ENCODE peak calls at places on chromosomes 2 and 18, in four cellular contexts. V is SK-N-SH, M is HepG2, P is K562. T is an unnamed sample.

GRCh38 chr18:2547477-2548087 is 23.7 kb downstream of the METTL4 start:
- DNase-seq in V (peak; percentile 46), M (peak; percentile 20), P (peak; percentile 69), T (no peak)

GRCh38 chr2:131030478-131030971 is 62.7 kb downstream of the FAM168B start:
- DNase-seq in V (peak; percentile 80), M (no peak), P (no peak), T (no peak)

GRCh38 chr2:227221120-227221519 is 56.7 kb downstream of the COL4A3 start:
- DNase-seq in V (no peak), M (no peak), P (no peak), T (no peak)

GRCh38 chr2:176527141-176527901 is 258.1 kb downstream of the MTX2 start:
- DNase-seq in V (no peak), M (no peak), P (no peak), T (no peak)

GRCh38 chr2:201228912-201229290 is 31.4 kb upstream of the CASP8 start:
- DNase-seq in V (no peak), M (no peak), P (peak; percentile 44), T (no peak)

GRCh38 chr2:46150445-46150970 is 146.7 kb upstream of the EPAS1 start:
- DNase-seq in V (no peak), M (no peak), P (no peak), T (no peak)

GRCh38 chr2:176093145-176093888 is 796 bp downstream of the HOXD13 start:
- DNase-seq in V (peak; percentile 73), M (no peak), P (no peak), T (no peak)

GRCh38 chr18:79420033-79420745 is 24.5 kb downstream of the NFATC1 start:
- DNase-seq in V (no peak), M (no peak), P (no peak), T (no peak)

GRCh38 chr2:226427538-226428307 is 371.9 kb downstream of the IRS1 start:
- DNase-seq in V (peak; percentile 1), M (peak; percentile 20), P (no peak), T (no peak)

GRCh38 chr2:59276033-59276432 is 1034.9 kb upstream of the FANCL start:
- DNase-seq in V (no peak), M (no peak), P (peak; percentile 15), T (peak; percentile 65)

GRCh38 chr2:207825958-207826330 is 56.2 kb upstream of the FZD5 start:
- DNase-seq in V (no peak), M (no peak), P (no peak), T (no peak)

GRCh38 chr18:63309422-63309821 is 10.1 kb downstream of the BCL2 start:
- DNase-seq in V (no peak), M (no peak), P (no peak), T (no peak)

GRCh38 chr2:46118656-46119338 is 178.4 kb upstream of the EPAS1 start:
- DNase-seq in V (no peak), M (no peak), P (no peak), T (no peak)

GRCh38 chr2:62303818-62304217 is 107.9 kb downstream of the B3GNT2 start:
- DNase-seq in V (no peak), M (no peak), P (no peak), T (no peak)

GRCh38 chr2:27428978-27429541 is 629 bp downstream of the NRBP1 start:
- DNase-seq in V (peak; percentile 98), M (peak; percentile 83), P (peak; percentile 92), T (no peak)

GRCh38 chr2:62485780-62486765 is 19.9 kb downstream of the TMEM17 start:
- DNase-seq in V (no peak), M (peak; percentile 71), P (no peak), T (no peak)

GRCh38 chr2:203567786-203568185 is 32.7 kb upstream of the RAPH1 start:
- DNase-seq in V (no peak), M (no peak), P (no peak), T (no peak)

GRCh38 chr2:239277401-239278085 is 123.3 kb downstream of the HDAC4 start:
- DNase-seq in V (no peak), M (no peak), P (no peak), T (no peak)

GRCh38 chr2:179096090-179096489 is 46.2 kb upstream of the CCDC141 start:
- DNase-seq in V (no peak), M (no peak), P (no peak), T (no peak)
- TF ChIP-seq EP300 in V (no peak), M (no peak), P (no peak), T (no peak)

GRCh38 chr2:204871246-204871953 is 326.1 kb downstream of the PARD3B start:
- DNase-seq in V (peak; percentile 23), M (peak; percentile 16), P (peak; percentile 16), T (no peak)
- TF ChIP-seq YY1 in V (no peak), M (no peak), P (no peak), T (no peak)

DNA sequence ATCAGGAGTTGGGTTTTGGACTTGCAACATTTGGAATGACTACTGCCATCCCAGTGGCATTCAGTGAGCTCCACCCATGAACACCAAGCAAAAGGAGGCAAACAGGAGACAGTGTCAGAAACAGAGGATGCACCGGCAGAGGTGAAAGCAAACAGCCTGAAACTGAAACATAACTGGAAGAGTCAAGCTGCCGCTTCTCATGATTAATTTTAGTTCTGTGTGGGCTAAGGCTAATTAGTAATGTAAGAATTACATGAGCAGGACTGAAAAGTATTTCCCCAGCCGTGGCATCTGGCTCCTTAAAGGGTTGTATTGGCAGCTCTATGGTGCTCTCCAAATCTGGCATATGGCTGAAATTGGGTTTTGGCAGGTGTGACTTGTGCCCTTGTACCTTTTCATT is 1108.1 kb downstream of the TSN start:
- DNase-seq in V (no peak), M (no peak), P (no peak), T (no peak)
- TF ChIP-seq EP300 in V (no peak), M (no peak), P (no peak), T (no peak)

GRCh38 chr2:12087175-12087574 is 340.7 kb downstream of the LPIN1 start:
- DNase-seq in V (no peak), M (no peak), P (no peak), T (no peak)
- TF ChIP-seq YY1 in V (no peak), M (no peak), P (no peak), T (no peak)

DNA sequence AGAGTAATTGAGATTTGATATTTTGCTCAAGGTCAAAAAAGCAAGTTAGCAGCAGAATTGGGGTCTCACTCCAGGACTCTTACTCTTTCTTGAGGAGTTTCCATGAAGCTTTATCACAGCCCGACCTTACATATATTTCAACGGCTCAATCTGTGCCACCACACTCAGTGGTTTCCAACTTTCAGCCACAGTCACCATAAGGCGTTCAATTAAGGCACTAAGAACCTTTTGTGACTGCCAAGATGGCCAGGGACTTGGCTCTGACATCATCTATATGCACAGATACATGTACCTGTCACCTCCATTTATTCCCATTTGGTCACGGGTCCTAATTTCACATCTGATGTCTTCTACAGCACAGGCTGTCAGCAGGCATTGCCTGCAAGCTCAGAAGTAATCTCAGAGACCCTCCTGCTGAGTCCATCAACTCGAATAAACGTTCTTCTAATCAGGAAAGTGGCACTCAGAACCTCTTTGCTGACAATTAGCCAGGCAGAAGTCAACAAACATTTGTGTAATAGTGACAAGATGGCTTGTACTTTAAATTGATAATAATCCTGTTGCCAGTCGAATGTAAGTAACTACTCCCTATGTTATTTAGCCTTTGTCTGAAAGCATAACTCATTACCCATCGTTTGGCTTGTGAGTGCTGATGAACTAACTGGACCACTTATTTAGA is 16.1 kb downstream of the DYTN start:
- DNase-seq in V (no peak), M (no peak), P (no peak), T (no peak)
- TF ChIP-seq EP300 in V (no peak), M (no peak), P (no peak), T (no peak)

DNA sequence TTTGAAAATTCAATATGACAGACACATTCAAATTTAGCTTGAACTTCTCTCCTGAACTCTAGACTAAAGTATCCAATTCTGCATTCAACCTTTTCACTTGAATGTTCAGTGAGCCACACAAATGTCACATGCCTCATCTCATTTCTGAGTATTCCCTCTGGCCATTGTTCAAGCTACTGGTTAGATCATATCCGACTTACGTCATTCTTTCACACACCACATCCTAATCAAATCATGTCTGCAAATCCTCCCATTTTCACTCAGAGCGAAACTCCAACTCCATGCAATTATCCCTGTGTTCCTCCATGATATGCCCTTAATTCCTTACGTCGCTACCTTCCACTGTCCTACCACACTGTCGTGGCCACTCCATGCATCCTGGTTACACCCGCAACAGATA is 425.1 kb downstream of the CBLN2 start:
- DNase-seq in V (no peak), M (no peak), P (no peak), T (no peak)
- TF ChIP-seq YY1 in V (no peak), M (no peak), P (no peak), T (no peak)

T was measured in H1.